ENCODE peak calls at places on chromosomes 2 and 18, in seven cellular contexts. R, F, G, D, E, J and T are unnamed samples.

GRCh38 chr2:229417176-229417575 is 146.1 kb upstream of the PID1 start:
- DNase-seq in J (no peak), G (no peak), E (no peak), F (peak), R (no peak), D (no peak), T (no peak)

GRCh38 chr2:174634130-174635014 is 36.8 kb upstream of the WIPF1 start:
- DNase-seq in E (no peak), D (peak), G (peak), R (no peak), J (no peak), F (peak), T (no peak)

GRCh38 chr2:148687543-148687942 is 43.0 kb downstream of the EPC2 start:
- DNase-seq in F (no peak), D (no peak), G (no peak), J (no peak), R (no peak), E (no peak), T (no peak)

GRCh38 chr2:11822746-11823411 is 76.4 kb downstream of the LPIN1 start:
- DNase-seq in R (no peak), F (peak), D (no peak), J (peak), E (peak), G (peak), T (no peak)

GRCh38 chr2:9637330-9637729 is 6.5 kb upstream of the YWHAQ start:
- DNase-seq in F (peak), R (peak), D (no peak), G (peak), J (no peak), E (peak), T (peak)

GRCh38 chr2:85421706-85422457 is 3.4 kb downstream of the SH2D6 start:
- DNase-seq in F (no peak), R (no peak), E (no peak), D (no peak), J (peak), G (no peak), T (no peak)

GRCh38 chr2:124112255-124112654 is 87.2 kb downstream of the CNTNAP5 start:
- DNase-seq in G (no peak), E (no peak), R (no peak), J (no peak), D (no peak), F (no peak), T (no peak)

GRCh38 chr2:98658816-98659486 is 50.6 kb downstream of the UNC50 start:
- DNase-seq in G (no peak), R (no peak), E (peak), J (no peak), D (no peak), F (no peak), T (no peak)

GRCh38 chr18:78192044-78192443 is 787.6 kb upstream of the SALL3 start:
- DNase-seq in G (no peak), F (no peak), J (no peak), R (no peak), D (no peak), E (peak), T (no peak)

GRCh38 chr2:20449501-20450200 is 2.8 kb downstream of the RHOB start:
- DNase-seq in E (no peak), F (no peak), J (peak), G (peak), R (no peak), D (no peak), T (no peak)

GRCh38 chr2:190069936-190070696 is 7.6 kb upstream of the MSTN start:
- DNase-seq in R (no peak), E (peak), J (peak), G (peak), D (no peak), F (peak), T (peak)

GRCh38 chr2:23435250-23436035 is 50.5 kb downstream of the KLHL29 start:
- DNase-seq in R (no peak), G (no peak), F (no peak), E (no peak), D (no peak), J (peak), T (no peak)

GRCh38 chr18:35478520-35479435 is 19.0 kb downstream of the INO80C start:
- DNase-seq in D (no peak), G (peak), J (peak), R (no peak), F (peak), E (peak), T (no peak)

GRCh38 chr18:70294471-70295191 is 5.8 kb downstream of the SOCS6 start:
- DNase-seq in R (no peak), E (no peak), J (no peak), G (no peak), D (no peak), F (no peak), T (no peak)

GRCh38 chr2:64362562-64363026 is 91.4 kb upstream of the LGALSL start:
- DNase-seq in F (no peak), R (no peak), G (no peak), E (peak), J (peak), D (no peak), T (no peak)

GRCh38 chr18:68837665-68838390 is 39.9 kb downstream of the CCDC102B start:
- DNase-seq in G (peak), D (no peak), R (no peak), J (no peak), E (no peak), F (peak), T (no peak)

GRCh38 chr2:63488118-63488713 is 100.1 kb downstream of the WDPCP start:
- DNase-seq in G (peak), D (no peak), F (peak), R (no peak), J (no peak), E (peak), T (peak)

GRCh38 chr18:31101148-31102019 is 837 bp downstream of the DSC2 start:
- DNase-seq in D (no peak), G (no peak), F (no peak), J (peak), R (peak), E (peak), T (no peak)

GRCh38 chr2:233416706-233417105 is 62.4 kb downstream of the DGKD start:
- DNase-seq in R (no peak), D (no peak), G (no peak), E (no peak), J (peak), F (no peak), T (no peak)

GRCh38 chr2:240369725-240370585 is 65.5 kb upstream of the GPC1 start:
- DNase-seq in F (peak), J (peak), G (peak), D (no peak), R (peak), E (peak), T (peak)

GRCh38 chr2:195626507-195626906 is 30.5 kb upstream of the SLC39A10 start:
- DNase-seq in F (no peak), R (no peak), G (no peak), E (no peak), D (no peak), J (no peak), T (no peak)

GRCh38 chr2:149178626-149179025 is 140.1 kb downstream of the LYPD6B start:
- DNase-seq in D (no peak), G (no peak), R (no peak), E (no peak), F (no peak), J (no peak), T (no peak)

GRCh38 chr2:72080286-72081145 is 67.1 kb downstream of the CYP26B1 start:
- DNase-seq in G (no peak), E (no peak), D (no peak), J (no peak), F (no peak), R (no peak), T (no peak)

GRCh38 chr2:134919360-134920210 is 963 bp downstream of the CCNT2 start:
- DNase-seq in F (no peak), R (no peak), J (peak), E (peak), G (peak), D (no peak), T (no peak)

GRCh38 chr2:201639205-201639604 is 4.1 kb downstream of the TMEM237 start:
- DNase-seq in R (no peak), E (no peak), G (peak), J (no peak), D (no peak), F (no peak), T (no peak)

GRCh38 chr2:191386938-191387536 is 141.8 kb downstream of the MYO1B start:
- DNase-seq in F (peak), D (no peak), G (peak), J (no peak), E (peak), R (no peak), T (peak)

GRCh38 chr2:177796011-177796410 is 276.6 kb downstream of the PDE11A start:
- DNase-seq in E (no peak), D (no peak), F (no peak), G (no peak), J (no peak), R (no peak), T (no peak)

GRCh38 chr2:177797808-177798207 is 274.8 kb downstream of the PDE11A start:
- DNase-seq in J (no peak), G (no peak), F (no peak), E (no peak), D (no peak), R (no peak), T (no peak)

GRCh38 chr2:177796644-177797415 is 275.7 kb downstream of the PDE11A start:
- DNase-seq in D (no peak), R (no peak), F (no peak), J (no peak), E (no peak), G (no peak), T (no peak)

GRCh38 chr2:177799531-177799930 is 273.0 kb downstream of the PDE11A start:
- DNase-seq in D (no peak), J (no peak), G (peak), R (no peak), F (peak), E (peak), T (no peak)
- TF ChIP-seq CTCF in D (peak), J (peak), G (peak), R (no peak), F (peak), E (peak), T (peak)

GRCh38 chr18:46712406-46712805 is 44.4 kb downstream of the ST8SIA5 start:
- DNase-seq in E (no peak), D (no peak), R (no peak), G (peak), F (peak), J (no peak), T (peak)
- H3K4me3 ChIP-seq in E (no peak), D (no peak), R (no peak), G (no peak), F (no peak), J (no peak), T (no peak)

GRCh38 chr2:239234151-239234825 is 166.5 kb downstream of the HDAC4 start:
- DNase-seq in D (no peak), J (no peak), E (no peak), F (no peak), G (no peak), R (no peak), T (no peak)
- TF ChIP-seq CTCF in D (no peak), J (no peak), E (no peak), F (no peak), G (no peak), R (no peak), T (no peak)

DNA sequence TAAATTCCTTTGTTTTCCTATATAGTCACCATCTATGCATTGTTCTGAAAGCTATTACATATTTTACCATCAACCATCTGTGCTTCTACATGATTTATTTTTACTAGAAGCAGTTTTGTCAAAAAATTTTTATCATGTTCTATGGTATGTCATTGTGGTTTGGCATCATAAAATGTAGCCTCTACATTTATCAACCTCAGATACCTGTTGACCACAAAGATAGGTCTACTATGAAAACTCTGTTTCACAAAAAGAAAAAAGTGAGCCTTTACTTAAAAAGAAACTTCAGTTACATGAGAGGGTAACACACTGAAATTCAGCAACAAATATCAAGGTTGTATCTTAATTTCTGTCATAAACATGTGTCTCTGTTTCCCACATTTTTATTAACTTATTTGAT is 3.7 kb downstream of the BCL2 start:
- DNase-seq in F (no peak), E (no peak), D (no peak), G (no peak), R (no peak), J (no peak), T (no peak)
- H3K4me3 ChIP-seq in F (no peak), E (no peak), D (peak), G (no peak), R (peak), J (no peak), T (no peak)